ENCODE peak calls at places on chromosome 18, in six cellular contexts. R, A, J, V, U and Q are unnamed samples.

GRCh38 chr18:73136134-73136533 is 268.3 kb upstream of the NETO1 start:
- DNase-seq in R (peak; percentile 12), A (peak; percentile 8), J (no peak), V (no peak), U (no peak), Q (no peak)

GRCh38 chr18:36333418-36333817 is 35.9 kb downstream of the FHOD3 start:
- DNase-seq in R (no peak), A (no peak), J (no peak), V (no peak), U (no peak), Q (no peak)

GRCh38 chr18:36454258-36454657 is 156.7 kb downstream of the FHOD3 start:
- DNase-seq in R (no peak), A (no peak), J (no peak), V (no peak), U (no peak), Q (no peak)

GRCh38 chr18:12772111-12772510 is 69.3 kb downstream of the PSMG2 start:
- DNase-seq in R (no peak), A (no peak), J (no peak), V (no peak), U (no peak), Q (no peak)

GRCh38 chr18:77057043-77057442 is 75.5 kb downstream of the MBP start:
- DNase-seq in R (no peak), A (no peak), J (no peak), V (no peak), U (no peak), Q (peak; percentile 85)

GRCh38 chr18:67266591-67267237 is 249.8 kb downstream of the DSEL start:
- DNase-seq in R (no peak), A (no peak), J (peak; percentile 42), V (no peak), U (no peak), Q (no peak)

GRCh38 chr18:7987284-7987976 is 420.3 kb downstream of the PTPRM start:
- DNase-seq in R (no peak), A (no peak), J (no peak), V (no peak), U (no peak), Q (no peak)

GRCh38 chr18:67731853-67732252 is 215.3 kb upstream of the DSEL start:
- DNase-seq in R (no peak), A (no peak), J (peak; percentile 1), V (no peak), U (no peak), Q (no peak)

GRCh38 chr18:51193621-51194287 is 3.7 kb downstream of the MEX3C start:
- DNase-seq in R (no peak), A (no peak), J (no peak), V (no peak), U (no peak), Q (no peak)

GRCh38 chr18:48171490-48172188 is 237.5 kb downstream of the ZBTB7C start:
- DNase-seq in R (no peak), A (no peak), J (no peak), V (no peak), U (no peak), Q (no peak)

GRCh38 chr18:22283397-22283796 is 114.0 kb downstream of the GATA6 start:
- DNase-seq in R (no peak), A (no peak), J (peak; percentile 36), V (no peak), U (no peak), Q (no peak)

GRCh38 chr18:42296192-42296591 is 341.2 kb downstream of the PIK3C3 start:
- DNase-seq in R (no peak), A (no peak), J (no peak), V (no peak), U (no peak), Q (no peak)

GRCh38 chr18:9322730-9323129 is 11.8 kb upstream of the TWSG1 start:
- DNase-seq in R (no peak), A (no peak), J (no peak), V (no peak), U (no peak), Q (no peak)

GRCh38 chr18:44799422-44800421 is 119.0 kb downstream of the SETBP1 start:
- DNase-seq in R (peak; percentile 42), A (no peak), J (no peak), V (no peak), U (no peak), Q (no peak)

GRCh38 chr18:6221602-6222014 is 193.1 kb downstream of the L3MBTL4 start:
- DNase-seq in R (peak; percentile 10), A (no peak), J (peak; percentile 45), V (no peak), U (no peak), Q (no peak)